ENCODE peak calls at places on chromosome X, in seven cellular contexts. A, J, P, L, T, Y and R are unnamed samples.

GRCh38 chrX:149131780-149132179 is 373.3 kb downstream of the IDS start:
- DNase-seq in J (no peak), L (no peak), T (no peak), P (no peak), A (no peak), Y (no peak), R (no peak)

GRCh38 chrX:40148439-40149285 is 50.9 kb upstream of the BCOR start:
- DNase-seq in A (no peak), T (peak), L (no peak), J (no peak), Y (no peak), P (peak), R (no peak)

GRCh38 chrX:141989802-141990201 is 86.1 kb downstream of the MAGEC1 start:
- DNase-seq in A (no peak), P (no peak), J (no peak), Y (no peak), T (no peak), L (no peak), R (no peak)

GRCh38 chrX:110321670-110322069 is 3.8 kb upstream of the AMMECR1 start:
- DNase-seq in A (no peak), P (no peak), T (no peak), J (no peak), Y (no peak), L (no peak), R (no peak)

GRCh38 chrX:47206316-47206715 is 12.2 kb upstream of the CDK16 start:
- DNase-seq in A (no peak), T (no peak), P (no peak), L (no peak), J (no peak), Y (no peak), R (no peak)

GRCh38 chrX:64176876-64177275 is 28.6 kb downstream of the AMER1 start:
- DNase-seq in A (no peak), P (no peak), T (no peak), L (no peak), J (no peak), Y (no peak), R (no peak)

GRCh38 chrX:77426811-77427210 is 20.4 kb upstream of the FGF16 start:
- DNase-seq in T (no peak), Y (no peak), J (no peak), P (no peak), A (no peak), L (no peak), R (no peak)

GRCh38 chrX:151393514-151393913 is 3.5 kb upstream of the VMA21 start:
- DNase-seq in L (no peak), T (peak), P (no peak), Y (no peak), A (peak), J (no peak), R (no peak)

GRCh38 chrX:16785247-16786138 is 773 bp upstream of the TXLNG start:
- DNase-seq in Y (no peak), L (peak), P (peak), J (no peak), A (no peak), T (peak), R (no peak)

GRCh38 chrX:109732319-109732779 is 708 bp downstream of the ACSL4 start:
- DNase-seq in T (peak), L (no peak), A (no peak), J (no peak), Y (no peak), P (peak), R (no peak)

GRCh38 chrX:72402614-72403013 is 96.9 kb upstream of the CITED1 start:
- DNase-seq in P (no peak), T (no peak), J (no peak), L (no peak), Y (no peak), A (no peak), R (no peak)

GRCh38 chrX:131729295-131729694 is 185.4 kb downstream of the OR13H1 start:
- DNase-seq in Y (no peak), L (no peak), P (no peak), A (peak), J (no peak), T (no peak), R (no peak)

GRCh38 chrX:76279007-76279406 is 106.1 kb downstream of the PBDC1 start:
- DNase-seq in A (peak), L (peak), J (no peak), Y (no peak), T (peak), P (peak), R (no peak)

GRCh38 chrX:38107028-38107427 is 100.7 kb downstream of the SYTL5 start:
- DNase-seq in A (no peak), P (no peak), J (no peak), T (no peak), L (no peak), Y (no peak), R (no peak)

GRCh38 chrX:109847257-109848187 is 114.5 kb upstream of the ACSL4 start:
- DNase-seq in Y (no peak), T (no peak), P (no peak), L (no peak), A (no peak), J (no peak), R (no peak)

GRCh38 chrX:153519569-153520285 is 2.3 kb downstream of the ATP2B3 start:
- DNase-seq in T (no peak), Y (no peak), A (no peak), J (no peak), L (no peak), P (no peak), R (no peak)

GRCh38 chrX:129529685-129530281 is 6.5 kb upstream of the SMARCA1 start:
- DNase-seq in P (no peak), J (no peak), Y (no peak), A (no peak), L (no peak), T (no peak), R (no peak)

GRCh38 chrX:103678199-103678993 is 8.1 kb downstream of the MORF4L2 start:
- DNase-seq in T (no peak), J (no peak), A (no peak), Y (no peak), L (no peak), P (no peak), R (no peak)

GRCh38 chrX:768596-768995 is 138.0 kb downstream of the SHOX start:
- DNase-seq in J (no peak), P (no peak), T (no peak), Y (no peak), A (no peak), L (no peak), R (no peak)

GRCh38 chrX:48826876-48827653 is 752 bp downstream of the ERAS start:
- DNase-seq in J (no peak), A (no peak), Y (no peak), P (no peak), L (no peak), T (peak), R (no peak)

GRCh38 chrX:75582511-75582910 is 59.7 kb upstream of the ZDHHC15 start:
- DNase-seq in T (no peak), Y (no peak), P (no peak), A (no peak), L (no peak), J (no peak), R (no peak)

GRCh38 chrX:123432362-123433150 is 248.5 kb downstream of the GRIA3 start:
- DNase-seq in P (no peak), L (peak), Y (no peak), J (no peak), A (no peak), T (no peak), R (no peak)

GRCh38 chrX:51459125-51459524 is 37.3 kb downstream of the NUDT11 start:
- DNase-seq in A (no peak), T (peak), L (peak), Y (no peak), P (peak), J (no peak), R (no peak)

GRCh38 chrX:13506574-13506973 is 62.8 kb upstream of the EGFL6 start:
- DNase-seq in T (peak), Y (peak), P (peak), A (peak), J (peak), L (peak), R (no peak)

GRCh38 chrX:103831342-103831802 is 685 bp downstream of the RAB9B start:
- DNase-seq in P (peak), Y (no peak), J (no peak), T (peak), L (peak), A (no peak), R (no peak)

GRCh38 chrX:46686003-46686645 is 72.8 kb downstream of the SLC9A7 start:
- DNase-seq in T (peak), L (peak), J (no peak), A (peak), P (peak), Y (no peak), R (peak)

GRCh38 chrX:46653482-46653881 is 79.9 kb downstream of the CHST7 start:
- DNase-seq in J (no peak), L (peak), Y (peak), T (peak), A (no peak), P (peak), R (no peak)

GRCh38 chrX:96568088-96568487 is 116.6 kb upstream of the DIAPH2 start:
- DNase-seq in A (no peak), T (no peak), P (no peak), Y (no peak), L (no peak), J (no peak), R (no peak)

GRCh38 chrX:38166478-38167083 is 54.1 kb downstream of the SRPX start:
- DNase-seq in T (peak), P (no peak), A (peak), L (peak), Y (no peak), J (no peak), R (no peak)

GRCh38 chrX:103727115-103727514 is 16.4 kb downstream of the TMEM31 start:
- DNase-seq in L (no peak), P (no peak), J (no peak), A (no peak), T (no peak), Y (no peak), R (no peak)

GRCh38 chrX:40007746-40008705 is 89.7 kb downstream of the BCOR start:
- DNase-seq in T (peak), L (no peak), J (no peak), A (no peak), P (no peak), Y (no peak), R (no peak)

GRCh38 chrX:36898301-36898700 is 109.9 kb upstream of the FAM47C start:
- DNase-seq in P (no peak), L (no peak), Y (no peak), J (no peak), T (peak), A (peak), R (no peak)
- TF ChIP-seq CTCF in P (peak), L (peak), Y (no peak), J (peak), T (peak), A (peak), R (no peak)

DNA sequence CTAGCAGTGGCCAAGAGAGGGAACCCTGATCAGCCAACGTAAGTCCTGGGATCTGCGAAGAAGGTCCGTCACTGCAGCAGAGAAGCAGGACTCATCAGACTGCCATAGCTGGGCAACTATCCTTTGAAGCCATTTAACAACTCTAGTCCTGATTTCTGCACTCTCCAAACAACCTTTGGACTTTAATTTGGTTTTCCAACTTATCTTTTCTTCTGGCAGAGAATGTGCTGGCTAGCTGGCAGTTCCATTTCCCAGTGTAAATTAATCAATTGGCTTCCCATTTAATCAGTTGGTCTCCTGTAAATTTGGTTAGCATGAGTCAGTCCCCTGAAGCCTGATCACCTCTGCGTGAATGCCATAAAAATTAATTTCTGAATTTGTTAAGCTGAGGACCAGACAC is 153.7 kb upstream of the GPR101 start:
- DNase-seq in Y (no peak), T (no peak), J (no peak), L (no peak), A (no peak), P (no peak), R (no peak)
- TF ChIP-seq CTCF in Y (no peak), T (no peak), J (no peak), L (no peak), A (no peak), P (no peak), R (no peak)

DNA sequence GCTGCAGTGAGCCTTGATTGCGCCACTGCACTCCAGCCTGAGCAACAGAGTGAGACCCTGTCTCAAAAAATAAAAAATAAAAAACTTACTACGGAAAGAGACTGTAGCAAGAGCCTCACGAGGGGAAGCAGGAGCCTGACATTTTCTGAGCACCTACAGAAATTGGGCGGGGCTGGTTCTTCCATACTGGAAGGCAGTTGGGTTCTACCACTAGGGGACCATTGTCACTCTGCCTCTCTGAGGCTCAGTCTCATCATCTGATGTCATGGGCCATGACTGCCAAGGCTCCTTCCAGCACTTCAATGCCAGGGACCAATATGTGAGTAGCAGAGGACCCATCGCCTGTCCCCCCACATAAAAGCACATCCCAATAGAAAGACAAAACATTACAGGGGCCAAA is 8.2 kb downstream of the SH3KBP1 start:
- DNase-seq in Y (no peak), J (no peak), A (no peak), P (no peak), T (peak), L (no peak), R (no peak)
- TF ChIP-seq CTCF in Y (no peak), J (no peak), A (no peak), P (no peak), T (no peak), L (no peak), R (no peak)

GRCh38 chrX:56788717-56789122 is 59.7 kb downstream of the NBDY start:
- DNase-seq in A (no peak), T (no peak), P (no peak), J (no peak), Y (no peak), L (no peak), R (no peak)
- TF ChIP-seq CTCF in A (no peak), T (no peak), P (no peak), J (no peak), Y (no peak), L (no peak), R (no peak)

DNA sequence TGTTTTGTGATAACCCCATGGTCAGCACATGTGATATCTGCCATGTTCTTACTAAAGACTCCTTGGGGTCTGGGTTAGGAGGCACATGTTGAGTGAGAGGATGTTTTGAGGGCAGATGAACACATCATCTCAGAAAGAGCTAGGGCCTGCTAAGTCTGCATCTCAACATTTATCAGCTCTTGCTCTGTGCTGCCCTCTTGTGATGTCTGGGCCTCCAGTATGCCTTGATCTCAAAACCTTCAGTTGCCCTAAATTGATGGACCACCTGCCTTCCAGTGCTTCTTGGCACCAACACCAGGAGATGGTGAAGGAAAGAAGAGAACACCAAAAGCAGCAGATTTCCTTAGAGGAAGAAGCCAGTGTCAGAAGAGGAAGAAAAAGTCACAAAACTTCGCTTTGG is 22.5 kb downstream of the MID1 start:
- DNase-seq in L (peak), T (peak), Y (no peak), P (peak), A (peak), J (no peak), R (no peak)
- TF ChIP-seq CTCF in L (peak), T (peak), Y (peak), P (no peak), A (peak), J (peak), R (no peak)

DNA sequence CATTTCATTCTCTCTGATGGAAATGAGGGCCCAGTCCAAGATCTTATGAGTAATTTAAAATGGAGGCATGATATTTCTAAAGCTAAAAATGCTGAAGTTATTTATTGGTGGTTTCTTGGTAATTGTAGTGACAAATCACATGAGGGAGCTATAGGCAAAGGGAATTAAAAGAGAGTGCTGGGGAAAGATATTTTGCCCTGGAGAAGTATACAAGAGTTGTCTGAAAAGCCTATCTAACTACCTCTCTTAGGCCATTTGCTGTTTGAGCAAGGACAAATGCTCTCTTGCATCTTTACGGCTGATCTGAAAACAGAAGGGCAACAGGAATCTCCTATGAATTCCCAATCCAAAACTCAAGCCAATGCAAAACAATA is 89.4 kb downstream of the FMR1NB start:
- DNase-seq in Y (no peak), L (no peak), P (no peak), A (no peak), J (no peak), T (peak), R (no peak)
- TF ChIP-seq CTCF in Y (no peak), L (no peak), P (no peak), A (no peak), J (no peak), T (no peak), R (no peak)

GRCh38 chrX:139759637-139760036 is 51.7 kb upstream of the MCF2 start:
- DNase-seq in T (peak), A (no peak), L (peak), J (no peak), Y (no peak), P (peak), R (no peak)
- TF ChIP-seq CTCF in T (peak), A (peak), L (no peak), J (peak), Y (no peak), P (peak), R (no peak)

GRCh38 chrX:11427082-11428033 is 134.1 kb downstream of the AMELX start:
- DNase-seq in J (peak), L (peak), Y (peak), T (peak), A (peak), P (peak), R (no peak)
- TF ChIP-seq CTCF in J (peak), L (no peak), Y (peak), T (peak), A (peak), P (no peak), R (peak)